ENCODE peak calls at places on chromosome 19, in four cellular contexts. G, O, B and A are unnamed samples.

GRCh38 chr19:39310558-39311311 is 9.9 kb downstream of the LRFN1 start:
- DNase-seq in G (no peak), O (no peak), B (no peak), A (peak; percentile 51)

GRCh38 chr19:10005632-10006334 is 4.5 kb downstream of the COL5A3 start:
- DNase-seq in G (no peak), O (no peak), B (no peak), A (no peak)

GRCh38 chr19:31140717-31141116 is 208.5 kb downstream of the TSHZ3 start:
- DNase-seq in G (no peak), O (no peak), B (no peak), A (no peak)

GRCh38 chr19:44019498-44019897 is 5.7 kb upstream of the ZNF222 start:
- DNase-seq in G (no peak), O (no peak), B (no peak), A (no peak)

GRCh38 chr19:58460039-58460438 is 6.8 kb upstream of the ZNF324 start:
- DNase-seq in G (no peak), O (no peak), B (no peak), A (no peak)

GRCh38 chr19:416416-416815 is 7.5 kb upstream of the C2CD4C start:
- DNase-seq in G (no peak), O (peak; percentile 56), B (no peak), A (no peak)

GRCh38 chr19:28042516-28042915 is 1170.4 kb downstream of the UQCRFS1 start:
- DNase-seq in G (no peak), O (no peak), B (no peak), A (no peak)

GRCh38 chr19:16168465-16169081 is 4.8 kb downstream of the CIB3 start:
- DNase-seq in G (no peak), O (no peak), B (no peak), A (no peak)

GRCh38 chr19:16896913-16897571 is 8.2 kb downstream of the F2RL3 start:
- DNase-seq in G (peak; percentile 70), O (peak; percentile 94), B (peak; percentile 93), A (peak; percentile 62)

GRCh38 chr19:39996218-39996810 is 546 bp upstream of the ZNF546 start:
- DNase-seq in G (no peak), O (no peak), B (no peak), A (no peak)

GRCh38 chr19:56622374-56622773 is 20.6 kb upstream of the SMIM17 start:
- DNase-seq in G (no peak), O (no peak), B (no peak), A (no peak)

GRCh38 chr19:57934820-57935665 is at the start of gene ZNF418:
- DNase-seq in G (peak; percentile 21), O (peak; percentile 67), B (peak; percentile 65), A (no peak)

GRCh38 chr19:56617531-56617930 is 22.4 kb downstream of the ZNF71 start:
- DNase-seq in G (no peak), O (no peak), B (no peak), A (no peak)

GRCh38 chr19:49554701-49555181 is 25.6 kb downstream of the NOSIP start:
- DNase-seq in G (no peak), O (no peak), B (no peak), A (no peak)

GRCh38 chr19:52190679-52191293 is 934 bp downstream of the PPP2R1A start:
- DNase-seq in G (no peak), O (peak; percentile 70), B (peak; percentile 19), A (peak; percentile 20)

GRCh38 chr19:10604460-10604980 is 17.4 kb upstream of the AP1M2 start:
- DNase-seq in G (no peak), O (no peak), B (peak; percentile 22), A (no peak)

GRCh38 chr19:55545913-55546495 is 661 bp upstream of the SBK3 start:
- DNase-seq in G (no peak), O (no peak), B (no peak), A (no peak)

GRCh38 chr19:42436006-42436405 is 6.7 kb downstream of the CXCL17 start:
- DNase-seq in G (no peak), O (no peak), B (no peak), A (no peak)

GRCh38 chr19:1396019-1396767 is 5.1 kb downstream of the GAMT start:
- DNase-seq in G (no peak), O (no peak), B (no peak), A (no peak)

GRCh38 chr19:22882797-22883196 is 50.7 kb downstream of the ZNF723 start:
- DNase-seq in G (no peak), O (no peak), B (no peak), A (no peak)

GRCh38 chr19:21856751-21857150 is 20.8 kb upstream of the ZNF43 start:
- DNase-seq in G (no peak), O (no peak), B (no peak), A (no peak)

GRCh38 chr19:12365094-12365371 is 450 bp downstream of the ZNF442 start:
- DNase-seq in G (no peak), O (no peak), B (no peak), A (peak; percentile 34)

GRCh38 chr19:48739835-48740704 is at the start of gene RASIP1:
- DNase-seq in G (no peak), O (no peak), B (peak; percentile 80), A (no peak)